ENCODE peak calls at places on chromosomes 12 and 14, in six cellular contexts. J is HAP-1, T is mammary epithelial cell, V is lower lobe of right lung, I is aorta, Z is thoracic aorta. Q is an unnamed sample. For H3K9me3, the result is how much of the 10 kb centered on the place peaks cover.

GRCh38 chr14:68780358-68781160 is 12.3 kb downstream of the ZFP36L1 start:
- DNase-seq in J (no peak), T (no peak), V (no peak), I (peak), Z (no peak), Q (no peak)

GRCh38 chr14:57939084-57939483 is 73.2 kb upstream of the SLC35F4 start:
- DNase-seq in J (no peak), T (no peak), V (no peak), I (no peak), Z (no peak), Q (no peak)

GRCh38 chr12:52761802-52762201 is 15.3 kb downstream of the KRT76 start:
- DNase-seq in J (no peak), T (no peak), V (no peak), I (no peak), Z (no peak), Q (no peak)

GRCh38 chr14:78450945-78451344 is 280.8 kb downstream of the NRXN3 start:
- DNase-seq in J (no peak), T (no peak), V (no peak), I (no peak), Z (no peak), Q (no peak)

GRCh38 chr12:1823237-1823636 is 2.9 kb downstream of the LRTM2 start:
- DNase-seq in J (no peak), T (no peak), V (no peak), I (no peak), Z (no peak), Q (no peak)

GRCh38 chr12:11016937-11017336 is 5.5 kb downstream of the TAS2R19 start:
- DNase-seq in J (no peak), T (no peak), V (no peak), I (no peak), Z (no peak), Q (no peak)

GRCh38 chr12:93805736-93806141 is 128.6 kb downstream of the CRADD start:
- DNase-seq in J (no peak), T (no peak), V (no peak), I (no peak), Z (no peak), Q (no peak)

GRCh38 chr14:59265808-59266207 is 77.3 kb downstream of the DAAM1 start:
- DNase-seq in J (no peak), T (peak), V (no peak), I (no peak), Z (no peak), Q (no peak)

GRCh38 chr12:41992029-41992428 is 152.6 kb downstream of the GXYLT1 start:
- DNase-seq in J (no peak), T (no peak), V (no peak), I (no peak), Z (no peak), Q (no peak)

GRCh38 chr12:131007031-131007793 is 53.5 kb downstream of the ADGRD1 start:
- DNase-seq in J (no peak), T (no peak), V (peak), I (no peak), Z (no peak), Q (no peak)

GRCh38 chr12:19125325-19125724 is 4.2 kb upstream of the PLEKHA5 start:
- DNase-seq in J (no peak), T (peak), V (no peak), I (no peak), Z (no peak), Q (no peak)

GRCh38 chr14:100313045-100313400 is 6.8 kb upstream of the SLC25A29 start:
- DNase-seq in J (no peak), T (no peak), V (no peak), I (no peak), Z (no peak), Q (no peak)

GRCh38 chr14:22657861-22658260 is 13.7 kb upstream of the OR6J1 start:
- DNase-seq in J (no peak), T (peak), V (no peak), I (no peak), Z (no peak), Q (no peak)

GRCh38 chr12:66979270-66979669 is 289.9 kb upstream of the CAND1 start:
- DNase-seq in J (no peak), T (no peak), V (no peak), I (no peak), Z (no peak), Q (no peak)

GRCh38 chr12:132945806-132946506 is 10.2 kb downstream of the ZNF605 start:
- DNase-seq in J (no peak), T (no peak), V (no peak), I (no peak), Z (no peak), Q (no peak)

GRCh38 chr12:92502417-92503028 is 200.3 kb upstream of the PLEKHG7 start:
- DNase-seq in J (no peak), T (no peak), V (no peak), I (no peak), Z (no peak), Q (no peak)

GRCh38 chr12:57011438-57012424 is 4.6 kb downstream of the TAC3 start:
- DNase-seq in J (no peak), T (no peak), V (no peak), I (no peak), Z (no peak), Q (no peak)

GRCh38 chr12:82525616-82526015 is 161.1 kb upstream of the TMTC2 start:
- DNase-seq in J (no peak), T (no peak), V (no peak), I (no peak), Z (no peak), Q (no peak)

GRCh38 chr12:50117057-50117622 is 5.1 kb downstream of the COX14 start:
- DNase-seq in J (no peak), T (no peak), V (peak), I (no peak), Z (no peak), Q (no peak)

GRCh38 chr14:95069547-95069946 is 87.8 kb downstream of the DICER1 start:
- DNase-seq in J (no peak), T (no peak), V (no peak), I (no peak), Z (no peak), Q (no peak)

GRCh38 chr12:53696655-53697321 is 20.9 kb upstream of the ATP5MC2 start:
- DNase-seq in J (no peak), T (no peak), V (no peak), I (no peak), Z (no peak), Q (no peak)

GRCh38 chr14:101623077-101623372 is 61.7 kb downstream of the DIO3 start:
- DNase-seq in J (no peak), T (no peak), V (no peak), I (no peak), Z (no peak), Q (no peak)

GRCh38 chr12:12821975-12822374 is 8.8 kb downstream of the DDX47 start:
- DNase-seq in J (no peak), T (no peak), V (no peak), I (no peak), Z (no peak), Q (no peak)

GRCh38 chr12:57613427-57614109 is 2.3 kb downstream of the ARHGEF25 start:
- DNase-seq in J (no peak), T (no peak), V (no peak), I (no peak), Z (no peak), Q (no peak)

GRCh38 chr12:51218607-51219161 is 822 bp upstream of the POU6F1 start:
- DNase-seq in J (peak), T (no peak), V (peak), I (no peak), Z (no peak), Q (no peak)

GRCh38 chr12:123801573-123802178 is 39.6 kb downstream of the DNAH10 start:
- DNase-seq in J (no peak), T (peak), V (no peak), I (no peak), Z (no peak), Q (no peak)

GRCh38 chr12:115455268-115455681 is 771.3 kb upstream of the TBX3 start:
- DNase-seq in J (no peak), T (no peak), V (no peak), I (no peak), Z (no peak), Q (no peak)

GRCh38 chr12:107486140-107486892 is 199.3 kb upstream of the PWP1 start:
- DNase-seq in J (no peak), T (no peak), V (no peak), I (no peak), Z (no peak), Q (no peak)

GRCh38 chr12:38720661-38721060 is 184.7 kb downstream of the CPNE8 start:
- DNase-seq in J (no peak), T (no peak), V (no peak), I (no peak), Z (no peak), Q (no peak)

GRCh38 chr12:109588461-109589239 is 15.1 kb downstream of the MVK start:
- DNase-seq in J (no peak), T (no peak), V (peak), I (no peak), Z (no peak), Q (no peak)

GRCh38 chr12:124694250-124694649 is 126.8 kb upstream of the NCOR2 start:
- DNase-seq in J (no peak), T (no peak), V (no peak), I (peak), Z (no peak), Q (no peak)

GRCh38 chr14:94805726-94806288 is 35.9 kb upstream of the GSC start:
- DNase-seq in J (no peak), T (no peak), V (no peak), I (peak), Z (no peak), Q (no peak)

GRCh38 chr12:112239020-112239419 is 113.7 kb downstream of the TRAFD1 start:
- DNase-seq in J (no peak), T (no peak), V (no peak), I (no peak), Z (no peak), Q (no peak)

GRCh38 chr14:65412881-65413738 is 580 bp downstream of the FUT8 start:
- DNase-seq in J (peak), T (peak), V (peak), I (peak), Z (peak), Q (peak)

GRCh38 chr12:131773582-131774221 is 54.5 kb upstream of the MMP17 start:
- DNase-seq in J (no peak), T (no peak), V (no peak), I (no peak), Z (no peak), Q (no peak)

GRCh38 chr14:68016243-68016914 is 196.8 kb downstream of the RAD51B start:
- DNase-seq in J (no peak), T (no peak), V (no peak), I (no peak), Z (no peak), Q (no peak)

GRCh38 chr12:88228720-88229119 is 86.6 kb downstream of the TMTC3 start:
- DNase-seq in J (no peak), T (no peak), V (no peak), I (no peak), Z (no peak), Q (no peak)

GRCh38 chr12:10098762-10099161 is at the start of gene CLEC1A:
- DNase-seq in J (no peak), T (no peak), V (no peak), I (no peak), Z (no peak), Q (no peak)

GRCh38 chr12:1059162-1059561 is 68.1 kb downstream of the ERC1 start:
- DNase-seq in J (no peak), T (no peak), V (no peak), I (no peak), Z (no peak), Q (no peak)

GRCh38 chr12:106582661-106583577 is at the start of gene RFX4:
- DNase-seq in J (peak), T (no peak), V (no peak), I (no peak), Z (no peak), Q (no peak)

DNA sequence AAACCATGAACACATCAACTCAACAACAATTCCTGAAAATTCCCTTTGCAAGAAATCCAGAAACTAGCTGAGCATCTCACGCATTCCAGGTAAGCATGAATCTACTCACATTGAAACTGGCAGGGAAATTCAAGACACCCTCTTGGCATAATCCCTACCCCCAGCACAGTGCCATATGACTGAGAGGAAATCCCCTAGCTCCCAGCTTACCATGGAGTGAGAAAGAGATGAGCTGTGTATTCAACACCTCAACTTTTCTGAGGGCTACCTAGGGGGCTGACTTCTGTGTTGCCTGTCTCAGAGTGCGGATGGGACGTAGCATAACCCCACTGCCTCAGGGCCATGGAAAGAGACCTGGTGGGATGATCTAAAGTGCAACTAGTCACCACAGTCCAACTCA is 37.7 kb upstream of the GPR132 start:
- DNase-seq in J (no peak), T (no peak), V (no peak), I (no peak), Z (no peak), Q (peak)
- H3K9me3 ChIP-seq in J (under half), T (under half), V (under half), I (under half), Z (under half), Q (under half)

GRCh38 chr12:104703372-104703771 is 246.6 kb downstream of the CHST11 start:
- DNase-seq in J (no peak), T (no peak), V (no peak), I (peak), Z (no peak), Q (no peak)

GRCh38 chr12:104701301-104701700 is 244.6 kb downstream of the CHST11 start:
- DNase-seq in J (no peak), T (no peak), V (no peak), I (peak), Z (no peak), Q (no peak)

GRCh38 chr12:104701756-104702155 is 245.0 kb downstream of the CHST11 start:
- DNase-seq in J (no peak), T (no peak), V (no peak), I (peak), Z (no peak), Q (no peak)

GRCh38 chr12:104704224-104704623 is 247.5 kb downstream of the CHST11 start:
- DNase-seq in J (no peak), T (no peak), V (no peak), I (peak), Z (no peak), Q (no peak)

GRCh38 chr12:104702565-104703139 is 245.9 kb downstream of the CHST11 start:
- DNase-seq in J (no peak), T (no peak), V (no peak), I (peak), Z (peak), Q (no peak)
- H3K9me3 ChIP-seq in J (under half), T (under half), V (under half), I (under half), Z (under half), Q (under half)

GRCh38 chr12:117438809-117439208 is 77.4 kb upstream of the NOS1 start:
- DNase-seq in J (no peak), T (no peak), V (no peak), I (no peak), Z (no peak), Q (no peak)

GRCh38 chr12:117440384-117440783 is 79.0 kb upstream of the NOS1 start:
- DNase-seq in J (no peak), T (no peak), V (no peak), I (no peak), Z (no peak), Q (no peak)

GRCh38 chr12:117439531-117440001 is 78.1 kb upstream of the NOS1 start:
- DNase-seq in J (no peak), T (no peak), V (no peak), I (no peak), Z (no peak), Q (no peak)

GRCh38 chr12:117444781-117445180 is 83.4 kb upstream of the NOS1 start:
- DNase-seq in J (no peak), T (no peak), V (no peak), I (no peak), Z (no peak), Q (no peak)

DNA sequence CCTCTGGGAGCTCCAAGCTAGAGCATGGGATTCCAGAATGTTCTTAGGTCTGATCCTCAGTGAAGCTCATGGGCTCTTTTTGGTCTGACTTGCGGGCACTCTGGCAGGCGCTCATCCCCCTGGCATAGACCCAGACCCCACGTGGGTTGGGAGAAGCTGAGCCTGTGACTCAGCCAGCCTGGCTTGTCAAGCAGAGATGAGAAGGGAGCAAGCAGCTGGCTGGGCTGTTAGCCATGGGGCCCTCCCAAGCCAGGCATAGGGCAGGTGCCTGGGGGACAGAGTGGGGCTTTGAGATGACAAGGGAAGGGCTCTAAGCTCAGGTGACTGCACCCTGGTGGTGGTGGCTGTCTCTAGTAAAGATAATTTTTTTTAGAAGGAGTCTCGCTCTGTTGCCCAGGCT is 80.3 kb upstream of the NOS1 start:
- DNase-seq in J (no peak), T (no peak), V (no peak), I (no peak), Z (no peak), Q (no peak)
- H3K9me3 ChIP-seq in J (under half), T (under half), V (under half), I (under half), Z (under half), Q (under half)

GRCh38 chr12:34296143-34297041 is 274.1 kb downstream of the ALG10 start:
- DNase-seq in J (no peak), T (no peak), V (peak), I (peak), Z (no peak), Q (peak)
- H3K9me3 ChIP-seq in J (under half), T (half or more), V (under half), I (under half), Z (under half), Q (under half)

DNA sequence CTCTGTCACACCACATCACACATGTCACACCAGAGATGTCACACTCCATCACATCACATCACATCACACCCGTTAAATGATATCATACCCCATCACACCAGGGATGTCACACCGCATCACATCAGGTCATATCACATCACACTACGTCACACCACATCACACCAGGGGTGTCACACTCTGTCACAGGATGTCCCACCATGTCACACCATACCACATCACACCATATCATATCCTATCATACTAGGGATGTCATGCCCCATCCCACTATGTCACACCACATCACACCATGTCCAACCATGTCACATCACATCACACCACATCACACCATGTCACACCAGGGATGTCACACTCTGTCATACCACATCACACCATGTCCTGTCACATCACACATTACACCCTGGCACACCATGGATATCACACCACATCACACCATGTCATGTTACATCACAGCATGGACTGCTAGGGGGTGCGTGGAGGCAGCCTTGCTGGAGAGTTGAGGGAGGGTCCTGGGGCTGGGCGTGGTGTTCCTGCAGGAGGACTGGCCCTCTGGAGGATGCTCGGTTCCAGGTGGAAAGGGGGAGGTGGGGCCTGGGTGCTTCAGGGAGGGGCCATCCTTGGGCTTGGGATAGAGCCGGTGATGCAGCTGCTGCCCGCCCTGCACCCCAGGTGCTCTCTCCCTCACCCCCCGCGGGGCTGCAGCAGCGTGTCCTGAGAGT is 134.6 kb downstream of the TMEM121 start:
- DNase-seq in J (no peak), T (no peak), V (no peak), I (peak), Z (no peak), Q (peak)
- H3K9me3 ChIP-seq in J (under half), T (under half), V (under half), I (under half), Z (under half), Q (under half)

GRCh38 chr14:85195872-85196477 is 334.0 kb upstream of the FLRT2 start:
- DNase-seq in J (no peak), T (no peak), V (no peak), I (no peak), Z (no peak), Q (no peak)

GRCh38 chr14:85190251-85190650 is 339.7 kb upstream of the FLRT2 start:
- DNase-seq in J (no peak), T (no peak), V (no peak), I (no peak), Z (no peak), Q (no peak)

GRCh38 chr14:85188836-85189235 is 341.1 kb upstream of the FLRT2 start:
- DNase-seq in J (no peak), T (no peak), V (no peak), I (no peak), Z (no peak), Q (no peak)

GRCh38 chr14:85187521-85187920 is 342.4 kb upstream of the FLRT2 start:
- DNase-seq in J (no peak), T (peak), V (no peak), I (no peak), Z (no peak), Q (no peak)

DNA sequence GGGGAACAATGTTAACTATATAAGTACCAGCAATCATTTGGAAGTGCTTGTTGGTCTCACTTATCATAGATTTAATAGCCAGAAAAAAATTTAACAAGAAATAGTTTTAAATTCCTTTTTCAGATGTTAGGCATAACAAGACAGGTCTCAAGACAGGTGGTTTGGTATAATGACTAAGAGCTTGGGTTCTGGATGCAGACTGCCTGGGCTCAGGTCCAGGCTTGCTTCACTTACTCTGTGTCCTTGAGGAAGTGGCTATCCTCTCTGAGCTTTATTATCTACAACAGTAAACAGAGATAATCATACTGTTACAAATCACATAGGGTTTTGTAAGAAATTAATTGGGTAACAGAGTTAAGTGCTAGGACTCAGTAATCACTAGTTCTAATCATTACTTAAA is 338.0 kb upstream of the FLRT2 start:
- DNase-seq in J (no peak), T (peak), V (no peak), I (no peak), Z (no peak), Q (no peak)
- H3K9me3 ChIP-seq in J (under half), T (under half), V (under half), I (under half), Z (under half), Q (under half)

GRCh38 chr12:15717940-15718567 is 71.1 kb downstream of the EPS8 start:
- DNase-seq in J (no peak), T (no peak), V (no peak), I (no peak), Z (no peak), Q (no peak)
- H3K9me3 ChIP-seq in J (under half), T (under half), V (under half), I (under half), Z (under half), Q (under half)